ENCODE peak calls at places on chromosome 17, in seven cellular contexts. W is mucosa of descending colon; F is tibial artery; M is uterus; T is IMR-90; O is naive thymus-derived CD4-positive, alpha-beta T cell; R is osteoblast. D is an unnamed sample. For H3K4me1, the result is how much of the 10 kb centered on the place peaks cover.

GRCh38 chr17:6894206-6894528 is 62.6 kb upstream of the TEKT1 start:
- DNase-seq in M (no peak), T (no peak), W (no peak), O (peak), R (peak), F (no peak), D (no peak)

GRCh38 chr17:81396722-81397313 is 1.6 kb downstream of the BAHCC1 start:
- DNase-seq in M (no peak), W (peak), F (no peak), R (peak), O (peak), T (no peak), D (peak)

GRCh38 chr17:48241770-48242497 is 134.4 kb downstream of the SNX11 start:
- DNase-seq in R (no peak), T (no peak), O (no peak), W (no peak), F (no peak), M (no peak), D (no peak)

GRCh38 chr17:30333503-30334240 is at the start of gene TMIGD1:
- DNase-seq in M (no peak), F (no peak), R (no peak), O (no peak), T (no peak), W (no peak), D (no peak)

GRCh38 chr17:81429813-81430510 is 34.7 kb downstream of the BAHCC1 start:
- DNase-seq in F (no peak), W (peak), T (no peak), M (peak), O (no peak), R (no peak), D (no peak)

GRCh38 chr17:59830007-59830630 is 62.6 kb downstream of the TUBD1 start:
- DNase-seq in F (peak), T (peak), M (no peak), O (no peak), W (no peak), R (no peak), D (peak)

GRCh38 chr17:19321481-19322128 is 40.9 kb downstream of the B9D1 start:
- DNase-seq in F (peak), T (no peak), R (no peak), O (no peak), W (no peak), M (no peak), D (no peak)

GRCh38 chr17:48163809-48164208 is 56.2 kb downstream of the SNX11 start:
- DNase-seq in T (no peak), F (no peak), O (no peak), R (no peak), W (no peak), M (no peak), D (no peak)

GRCh38 chr17:80224683-80225082 is 4.5 kb downstream of the SLC26A11 start:
- DNase-seq in O (no peak), W (no peak), T (no peak), F (no peak), M (no peak), R (peak), D (no peak)

GRCh38 chr17:76124582-76125390 is 16.3 kb downstream of the FOXJ1 start:
- DNase-seq in T (no peak), F (no peak), R (peak), O (no peak), W (no peak), M (no peak), D (no peak)

GRCh38 chr17:80826955-80827645 is 164.5 kb upstream of the CHMP6 start:
- DNase-seq in F (peak), R (peak), W (no peak), M (peak), T (peak), O (peak), D (peak)

GRCh38 chr17:10745231-10745630 is 15.4 kb upstream of the TMEM220 start:
- DNase-seq in O (no peak), T (no peak), M (no peak), W (no peak), R (no peak), F (no peak), D (no peak)

GRCh38 chr17:7363311-7363710 is 8.4 kb downstream of the TMEM95 start:
- DNase-seq in W (no peak), R (peak), F (no peak), O (no peak), T (peak), M (no peak), D (no peak)

GRCh38 chr17:38898812-38899348 is 26.5 kb upstream of the LASP1NB start:
- DNase-seq in W (peak), T (no peak), M (no peak), F (no peak), O (peak), R (peak), D (no peak)

GRCh38 chr17:78430892-78431691 is 52.6 kb downstream of the PGS1 start:
- DNase-seq in M (no peak), T (no peak), F (no peak), W (no peak), O (no peak), R (no peak), D (no peak)

GRCh38 chr17:27352481-27353460 is 58.9 kb downstream of the WSB1 start:
- DNase-seq in O (no peak), F (no peak), T (peak), R (no peak), W (peak), M (peak), D (no peak)

GRCh38 chr17:41324180-41325075 is 8.9 kb upstream of the KRTAP17-1 start:
- DNase-seq in W (no peak), F (no peak), T (peak), O (no peak), R (no peak), M (no peak), D (no peak)

GRCh38 chr17:38920374-38921291 is 4.8 kb upstream of the LASP1NB start:
- DNase-seq in W (no peak), O (no peak), F (peak), R (no peak), T (no peak), M (no peak), D (peak)

GRCh38 chr17:60110586-60110985 is 31.9 kb upstream of the HEATR6 start:
- DNase-seq in T (no peak), M (no peak), W (no peak), F (no peak), O (no peak), R (no peak), D (no peak)

GRCh38 chr17:66540131-66540781 is 237.8 kb downstream of the PRKCA start:
- DNase-seq in W (peak), R (peak), M (peak), T (peak), O (no peak), F (no peak), D (peak)

GRCh38 chr17:19002805-19003542 is 1.6 kb downstream of the FAM83G start:
- DNase-seq in W (peak), O (no peak), T (peak), F (no peak), M (no peak), R (peak), D (no peak)

GRCh38 chr17:57869599-57870282 is 19.9 kb upstream of the MRPS23 start:
- DNase-seq in M (no peak), R (peak), O (no peak), F (no peak), W (no peak), T (peak), D (no peak)

GRCh38 chr17:74429604-74430384 is 2.1 kb upstream of the GPRC5C start:
- DNase-seq in W (peak), T (no peak), M (no peak), R (peak), F (no peak), O (no peak), D (no peak)

GRCh38 chr17:4980644-4981216 is 6.7 kb downstream of the CAMTA2 start:
- DNase-seq in T (peak), O (no peak), M (peak), F (no peak), R (peak), W (no peak), D (peak)

DNA sequence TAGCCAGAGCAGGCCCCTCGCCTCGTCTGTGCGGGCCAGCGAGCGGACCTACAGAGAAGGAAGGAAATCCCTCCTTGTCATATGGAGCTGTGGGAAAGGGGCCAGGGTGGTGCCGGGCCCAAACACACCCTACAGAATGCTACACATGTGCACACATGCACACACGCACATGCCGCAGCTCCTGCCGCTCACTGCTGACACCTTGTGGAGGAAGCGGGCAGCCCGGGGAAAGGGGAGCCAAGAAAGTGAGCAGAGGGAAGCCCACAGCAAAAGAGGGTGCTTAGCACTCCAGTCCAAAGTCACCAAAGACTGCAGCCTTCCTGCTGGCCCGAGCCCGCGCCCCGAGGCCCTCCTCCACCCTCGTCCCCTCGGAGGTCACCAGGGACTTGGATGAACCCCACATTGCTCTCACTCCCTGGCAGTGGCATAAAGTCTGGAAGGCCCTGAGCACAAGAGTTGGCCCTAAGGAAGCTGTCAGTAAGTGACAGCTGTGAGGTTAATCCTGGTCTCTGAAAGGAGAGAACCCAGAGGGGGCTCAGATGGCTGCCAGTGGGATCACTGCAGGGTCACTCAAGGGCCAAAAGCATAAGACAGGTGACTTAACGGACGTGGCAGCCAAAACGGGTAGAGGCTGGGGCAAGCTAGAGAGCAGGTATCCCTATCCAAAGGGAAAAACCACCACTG is 68.2 kb downstream of the MYO18A start:
- DNase-seq in T (peak), O (peak), R (peak), W (peak), M (peak), F (peak), D (peak)
- H3K4me1 ChIP-seq in T (under half), O (under half), R (under half), W (under half), M (under half), F (under half), D (under half)

GRCh38 chr17:50322271-50322670 is 23.7 kb upstream of the XYLT2 start:
- DNase-seq in W (no peak), M (no peak), F (no peak), T (peak), O (no peak), R (no peak), D (no peak)

GRCh38 chr17:50319630-50320029 is 26.3 kb upstream of the XYLT2 start:
- DNase-seq in T (no peak), M (no peak), R (no peak), F (no peak), W (no peak), O (no peak), D (no peak)

GRCh38 chr17:50325906-50326305 is 20.0 kb upstream of the XYLT2 start:
- DNase-seq in F (no peak), W (no peak), R (no peak), M (no peak), O (no peak), T (no peak), D (no peak)

GRCh38 chr17:50326831-50327364 is 19.0 kb upstream of the XYLT2 start:
- DNase-seq in O (no peak), F (no peak), R (no peak), W (no peak), T (no peak), M (no peak), D (no peak)

GRCh38 chr17:50323060-50323459 is 22.9 kb upstream of the XYLT2 start:
- DNase-seq in R (no peak), F (no peak), M (no peak), W (no peak), O (no peak), T (no peak), D (no peak)
- H3K4me1 ChIP-seq in R (under half), F (under half), M (under half), W (under half), O (under half), T (under half), D (under half)

GRCh38 chr17:17042381-17042736 is at the start of gene MPRIP:
- DNase-seq in R (no peak), O (no peak), M (no peak), W (no peak), T (no peak), F (no peak), D (no peak)
- H3K4me1 ChIP-seq in R (under half), O (under half), M (under half), W (under half), T (under half), F (under half), D (half or more)

GRCh38 chr17:29138991-29139682 is 41.1 kb downstream of the MYO18A start:
- DNase-seq in O (peak), T (no peak), M (peak), R (no peak), W (peak), F (peak), D (no peak)

GRCh38 chr17:29143894-29144293 is 36.3 kb downstream of the MYO18A start:
- DNase-seq in M (no peak), W (no peak), F (no peak), R (peak), T (peak), O (no peak), D (no peak)

GRCh38 chr17:29140051-29140582 is 40.1 kb downstream of the MYO18A start:
- DNase-seq in M (peak), W (peak), T (peak), O (peak), F (peak), R (peak), D (no peak)

GRCh38 chr17:29140631-29141483 is 39.3 kb downstream of the MYO18A start:
- DNase-seq in R (peak), O (peak), F (peak), W (no peak), T (peak), M (no peak), D (no peak)

DNA sequence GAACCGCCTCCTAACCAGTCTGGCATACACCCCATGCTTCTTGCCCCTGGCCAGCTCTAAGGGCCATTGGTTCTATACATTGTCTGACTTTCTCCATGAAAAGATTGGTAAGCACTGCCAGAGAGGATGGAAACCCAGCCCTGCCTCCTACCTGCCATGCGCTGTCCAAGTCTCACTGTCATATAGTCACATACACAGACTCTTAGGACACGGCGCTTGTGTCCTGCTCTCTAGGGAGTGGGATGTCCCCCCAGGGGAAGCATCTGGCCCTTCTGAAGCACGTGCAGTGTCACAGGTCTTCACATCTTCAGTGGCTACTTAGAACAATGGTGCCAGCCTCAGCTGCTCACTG is 38.7 kb downstream of the MYO18A start:
- DNase-seq in T (no peak), F (peak), W (no peak), M (no peak), O (no peak), R (peak), D (no peak)
- H3K4me1 ChIP-seq in T (under half), F (under half), W (under half), M (under half), O (half or more), R (half or more), D (under half)

DNA sequence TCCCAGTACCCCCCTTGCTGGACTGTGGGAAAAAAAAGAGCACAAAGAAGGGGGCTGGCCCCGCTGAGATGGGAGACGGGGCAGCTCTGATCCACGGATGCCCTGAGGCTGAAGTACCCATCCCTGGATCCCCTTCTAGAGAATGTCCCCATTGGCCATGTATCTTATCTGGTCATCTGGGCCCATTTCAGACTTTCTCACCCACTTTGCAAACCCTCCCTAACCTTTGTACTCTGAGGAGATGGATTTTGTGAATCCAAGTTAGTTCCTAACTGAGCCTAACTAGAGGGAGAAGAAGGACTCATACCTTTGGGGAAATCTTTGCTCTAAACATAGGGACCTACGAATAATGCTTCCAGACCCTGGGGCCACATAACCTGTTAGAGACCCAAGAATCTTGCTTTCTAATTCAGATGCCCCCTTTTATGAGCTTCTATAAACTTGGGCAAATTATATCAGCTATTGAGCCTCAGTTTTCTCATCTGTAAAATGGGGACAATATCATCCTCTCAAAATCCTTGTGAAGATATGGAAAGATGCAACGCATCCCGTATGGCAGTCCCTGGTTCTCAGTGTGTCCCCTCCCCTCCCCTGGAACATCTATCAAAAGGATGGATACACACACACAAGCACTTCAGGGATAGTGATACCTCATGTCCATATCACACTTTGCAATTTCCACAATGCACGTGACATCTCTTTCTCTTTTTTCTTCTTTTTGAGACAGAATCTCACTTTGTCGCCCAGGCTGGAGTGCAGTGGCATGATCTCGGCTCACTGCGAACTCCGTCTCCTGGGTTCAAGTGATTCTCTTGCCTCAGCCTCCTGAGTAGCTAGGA is 16.8 kb upstream of the FZD2 start:
- DNase-seq in W (no peak), F (no peak), R (peak), T (no peak), M (no peak), O (no peak), D (no peak)
- H3K4me1 ChIP-seq in W (under half), F (under half), R (under half), T (under half), M (under half), O (under half), D (half or more)

GRCh38 chr17:72123964-72124791 is 3.4 kb downstream of the SOX9 start:
- DNase-seq in O (no peak), W (peak), F (no peak), T (no peak), R (peak), M (no peak), D (no peak)

GRCh38 chr17:72125226-72125651 is 4.4 kb downstream of the SOX9 start:
- DNase-seq in F (no peak), R (no peak), T (peak), W (no peak), M (no peak), O (no peak), D (no peak)

GRCh38 chr17:72123496-72123963 is 2.7 kb downstream of the SOX9 start:
- DNase-seq in O (no peak), F (no peak), W (peak), M (no peak), R (no peak), T (no peak), D (no peak)

GRCh38 chr17:72126575-72127486 is 6.0 kb downstream of the SOX9 start:
- DNase-seq in T (peak), M (no peak), F (no peak), W (no peak), R (peak), O (no peak), D (no peak)

GRCh38 chr17:72125742-72126141 is 4.9 kb downstream of the SOX9 start:
- DNase-seq in O (no peak), W (no peak), M (no peak), F (no peak), T (peak), R (no peak), D (no peak)
- H3K4me1 ChIP-seq in O (under half), W (under half), M (under half), F (under half), T (under half), R (under half), D (half or more)

GRCh38 chr17:50853015-50853615 is 13.0 kb downstream of the TOB1 start:
- DNase-seq in R (no peak), M (no peak), T (no peak), F (peak), W (no peak), O (no peak), D (no peak)
- H3K4me1 ChIP-seq in R (under half), M (under half), T (under half), F (under half), W (under half), O (under half), D (under half)

D was measured in SJSA1.